ENCODE peak calls at places on chromosomes 6 and 20, in eight cellular contexts. R is foreskin keratinocyte, U is germinal center, K is psoas muscle, A is aorta, S is mucosa of gallbladder, Q is T follicular helper cell, F is AG09309. I is an unnamed sample.

GRCh38 chr20:16005612-16006493 is 567.4 kb downstream of the KIF16B start:
- DNase-seq in Q (no peak), S (no peak), F (no peak), A (no peak), R (no peak), U (no peak), K (no peak), I (no peak)

GRCh38 chr6:157094038-157094437 is 229.3 kb downstream of the TMEM242 start:
- DNase-seq in A (no peak), S (no peak), F (no peak), R (no peak), Q (no peak), U (no peak), K (no peak), I (no peak)

GRCh38 chr20:1312904-1313235 is 16.1 kb downstream of the SDCBP2 start:
- DNase-seq in F (no peak), R (no peak), A (no peak), Q (no peak), K (no peak), U (no peak), S (no peak), I (no peak)

GRCh38 chr6:1987640-1988039 is 257.8 kb downstream of the GMDS start:
- DNase-seq in S (no peak), R (peak), F (peak), U (no peak), K (no peak), Q (no peak), A (no peak), I (no peak)

GRCh38 chr20:17569616-17570346 is at the start of gene DSTN:
- DNase-seq in R (peak), K (peak), S (peak), Q (peak), A (peak), U (peak), F (peak), I (peak)

GRCh38 chr20:49888341-49889244 is 26.7 kb downstream of the SPATA2 start:
- DNase-seq in U (peak), Q (peak), S (peak), A (no peak), F (no peak), K (no peak), R (peak), I (peak)

GRCh38 chr20:21100590-21101452 is 5.3 kb downstream of the LINC00237 start:
- DNase-seq in Q (no peak), A (peak), K (no peak), R (no peak), U (peak), S (no peak), F (no peak), I (no peak)

GRCh38 chr6:11093065-11093590 is 506 bp upstream of the SMIM13 start:
- DNase-seq in A (no peak), K (no peak), Q (no peak), S (no peak), R (no peak), F (no peak), U (peak), I (no peak)

GRCh38 chr6:154653853-154654252 is 79.4 kb upstream of the SCAF8 start:
- DNase-seq in Q (no peak), S (peak), F (peak), K (no peak), U (no peak), A (no peak), R (peak), I (no peak)